ENCODE peak calls at places on chromosomes 12 and 14, in six cellular contexts. Q is HCT116, J is neural progenitor cell, L is GM23338, U is hepatocyte, A is PC-3. W is an unnamed sample.

GRCh38 chr14:54776361-54777001 is 126.1 kb downstream of the GCH1 start:
- DNase-seq in Q (no peak), J (no peak), L (no peak), U (no peak), A (no peak), W (no peak)

GRCh38 chr14:24613747-24614146 is 4.3 kb upstream of the GZMH start:
- DNase-seq in Q (no peak), J (no peak), L (no peak), U (no peak), A (no peak), W (no peak)

GRCh38 chr12:26273811-26274210 is 78.4 kb downstream of the SSPN start:
- DNase-seq in Q (no peak), J (no peak), L (no peak), U (no peak), A (no peak), W (no peak)

GRCh38 chr14:78135450-78135891 is 34.7 kb upstream of the NRXN3 start:
- DNase-seq in Q (no peak), J (no peak), L (no peak), U (no peak), A (peak; percentile 24), W (no peak)

GRCh38 chr12:69789351-69789750 is 35.7 kb upstream of the MYRFL start:
- DNase-seq in Q (no peak), J (no peak), L (no peak), U (no peak), A (no peak), W (no peak)

GRCh38 chr14:78968249-78968648 is 798.1 kb downstream of the NRXN3 start:
- DNase-seq in Q (no peak), J (no peak), L (no peak), U (no peak), A (no peak), W (no peak)

GRCh38 chr12:54038760-54039414 is 6.0 kb downstream of the HOXC5 start:
- DNase-seq in Q (no peak), J (peak; percentile 3), L (no peak), U (no peak), A (peak; percentile 56), W (no peak)

GRCh38 chr14:52536269-52536668 is 16.0 kb downstream of the TXNDC16 start:
- DNase-seq in Q (no peak), J (no peak), L (no peak), U (no peak), A (peak; percentile 59), W (no peak)

GRCh38 chr12:108112815-108113556 is 16.1 kb upstream of the WSCD2 start:
- DNase-seq in Q (no peak), J (peak; percentile 63), L (peak; percentile 81), U (peak; percentile 32), A (no peak), W (no peak)

GRCh38 chr12:132345126-132345525 is 15.7 kb upstream of the GALNT9 start:
- DNase-seq in Q (no peak), J (no peak), L (no peak), U (no peak), A (no peak), W (no peak)

GRCh38 chr12:68423175-68423574 is 91.0 kb upstream of the MDM1 start:
- DNase-seq in Q (no peak), J (no peak), L (no peak), U (no peak), A (no peak), W (no peak)

GRCh38 chr14:101781240-101782061 is 19.9 kb downstream of the PPP2R5C start:
- DNase-seq in Q (no peak), J (peak; percentile 36), L (peak; percentile 25), U (no peak), A (no peak), W (no peak)

GRCh38 chr14:49691031-49691430 is 1.9 kb upstream of the KLHDC1 start:
- DNase-seq in Q (no peak), J (no peak), L (peak; percentile 17), U (no peak), A (no peak), W (no peak)

GRCh38 chr12:43786899-43787693 is 19.0 kb downstream of the TWF1 start:
- DNase-seq in Q (no peak), J (no peak), L (no peak), U (no peak), A (peak; percentile 92), W (no peak)

GRCh38 chr12:77210724-77211123 is 145.4 kb upstream of the E2F7 start:
- DNase-seq in Q (no peak), J (no peak), L (no peak), U (no peak), A (no peak), W (no peak)

GRCh38 chr14:57209561-57209960 is 59.1 kb downstream of the EXOC5 start:
- DNase-seq in Q (no peak), J (no peak), L (no peak), U (no peak), A (peak; percentile 73), W (no peak)

GRCh38 chr12:63150255-63151060 is 543 bp downstream of the AVPR1A start:
- DNase-seq in Q (no peak), J (peak; percentile 80), L (peak; percentile 80), U (peak; percentile 22), A (no peak), W (no peak)

GRCh38 chr14:58805605-58806358 is 168.0 kb downstream of the DACT1 start:
- DNase-seq in Q (no peak), J (no peak), L (no peak), U (peak; percentile 57), A (peak; percentile 65), W (no peak)

GRCh38 chr12:7961395-7962188 is 25.6 kb upstream of the SLC2A3 start:
- DNase-seq in Q (no peak), J (no peak), L (no peak), U (no peak), A (no peak), W (no peak)

GRCh38 chr12:109680521-109681030 is 33.0 kb upstream of the FAM222A start:
- DNase-seq in Q (no peak), J (no peak), L (no peak), U (no peak), A (peak; percentile 45), W (no peak)

GRCh38 chr12:23543767-23544166 is 405.7 kb downstream of the SOX5 start:
- DNase-seq in Q (no peak), J (no peak), L (no peak), U (no peak), A (no peak), W (no peak)

GRCh38 chr14:101253948-101254347 is 307.3 kb upstream of the DIO3 start:
- DNase-seq in Q (no peak), J (no peak), L (no peak), U (no peak), A (no peak), W (no peak)

GRCh38 chr14:36208690-36209278 is 32.3 kb upstream of the PTCSC3 start:
- DNase-seq in Q (no peak), J (no peak), L (no peak), U (peak; percentile 35), A (no peak), W (no peak)

GRCh38 chr12:24227550-24227949 is 278.1 kb upstream of the SOX5 start:
- DNase-seq in Q (no peak), J (no peak), L (no peak), U (no peak), A (no peak), W (no peak)

GRCh38 chr14:95044463-95045254 is 112.7 kb downstream of the DICER1 start:
- DNase-seq in Q (no peak), J (no peak), L (peak; percentile 27), U (no peak), A (no peak), W (no peak)

GRCh38 chr14:95041477-95042020 is 115.8 kb downstream of the DICER1 start:
- DNase-seq in Q (no peak), J (no peak), L (no peak), U (no peak), A (no peak), W (no peak)

GRCh38 chr14:95045255-95045701 is 112.1 kb downstream of the DICER1 start:
- DNase-seq in Q (no peak), J (peak; percentile 41), L (no peak), U (no peak), A (no peak), W (no peak)

GRCh38 chr14:95043732-95044462 is 113.4 kb downstream of the DICER1 start:
- DNase-seq in Q (no peak), J (no peak), L (no peak), U (no peak), A (no peak), W (no peak)

GRCh38 chr14:95043314-95043713 is 114.0 kb downstream of the DICER1 start:
- DNase-seq in Q (no peak), J (no peak), L (no peak), U (no peak), A (no peak), W (no peak)
- TF ChIP-seq EZH2phosphoT487 in Q (no peak), J (no peak), L (no peak), U (no peak), A (no peak), W (no peak)

DNA sequence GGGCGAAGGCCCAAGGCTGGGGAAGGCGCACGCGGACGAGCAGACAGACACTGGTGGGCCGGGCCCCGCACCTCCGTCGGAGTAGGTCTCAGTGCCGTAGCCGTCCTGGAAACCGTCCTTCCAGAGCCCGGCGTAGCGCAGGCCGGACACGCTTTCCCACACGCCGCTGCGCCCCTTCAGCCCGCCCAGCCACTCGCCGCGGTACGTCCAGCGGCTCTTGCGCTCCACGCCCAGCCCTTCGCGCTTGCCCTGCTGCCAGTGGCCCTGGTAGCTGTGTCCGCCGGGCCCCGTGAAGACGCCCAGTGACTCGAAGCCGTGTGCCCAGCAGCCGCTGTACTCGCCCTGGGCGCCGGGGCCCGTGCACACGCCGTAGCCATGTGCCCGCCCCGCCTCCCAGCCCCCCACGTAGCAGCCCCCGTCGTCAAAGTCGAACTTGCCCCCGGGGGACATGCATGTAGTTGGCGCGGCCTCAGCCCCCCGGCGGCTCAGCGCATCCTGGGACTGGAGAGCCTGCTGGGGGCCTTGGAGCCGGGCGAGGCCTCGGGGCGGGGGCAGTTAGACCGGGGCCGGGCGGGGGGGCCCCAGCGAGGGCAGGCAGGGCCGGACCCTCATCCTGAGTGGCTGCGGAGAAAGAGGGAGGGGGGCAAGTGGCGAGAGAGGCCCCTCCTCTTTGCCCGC is 1.4 kb downstream of the JPH4 start:
- DNase-seq in Q (no peak), J (peak; percentile 67), L (peak; percentile 71), U (peak; percentile 18), A (no peak), W (no peak)
- TF ChIP-seq EZH2 in Q (no peak), J (no peak), L (no peak), U (peak; percentile 10), A (no peak), W (no peak)

GRCh38 chr12:47982311-47982710 is 18.9 kb downstream of the TMEM106C start:
- DNase-seq in Q (no peak), J (no peak), L (no peak), U (no peak), A (no peak), W (peak; percentile 85)
- TF ChIP-seq EZH2phosphoT487 in Q (no peak), J (no peak), L (no peak), U (no peak), A (no peak), W (no peak)

GRCh38 chr12:113473942-113474341 is 2.3 kb upstream of the LHX5 start:
- DNase-seq in Q (no peak), J (peak; percentile 72), L (peak; percentile 52), U (no peak), A (peak; percentile 67), W (no peak)

GRCh38 chr12:113473400-113473799 is 1.7 kb upstream of the LHX5 start:
- DNase-seq in Q (no peak), J (no peak), L (no peak), U (no peak), A (no peak), W (no peak)

GRCh38 chr12:113475451-113476085 is 3.9 kb upstream of the LHX5 start:
- DNase-seq in Q (no peak), J (peak; percentile 74), L (peak; percentile 63), U (no peak), A (no peak), W (no peak)

GRCh38 chr12:113476093-113476986 is 4.7 kb upstream of the LHX5 start:
- DNase-seq in Q (no peak), J (peak; percentile 86), L (peak; percentile 64), U (no peak), A (no peak), W (no peak)

GRCh38 chr12:113474635-113475436 is 3.2 kb upstream of the LHX5 start:
- DNase-seq in Q (no peak), J (peak; percentile 50), L (no peak), U (no peak), A (no peak), W (no peak)
- TF ChIP-seq EZH2 in Q (no peak), J (peak; percentile 8), L (peak; percentile 98), U (no peak), A (no peak), W (no peak)